ENCODE peak calls at places on chromosomes 3 and 15, in five cellular contexts. U, P, T, O and L are unnamed samples.

GRCh38 chr3:61535826-61536225 is 25.5 kb upstream of the PTPRG start:
- DNase-seq in U (no peak), P (no peak), T (no peak), O (no peak), L (no peak)

GRCh38 chr3:155019576-155019975 is 60.5 kb upstream of the MME start:
- DNase-seq in U (peak; percentile 65), P (no peak), O (no peak), T (no peak), L (no peak)

GRCh38 chr15:23083115-23083514 is 43.7 kb upstream of the TUBGCP5 start:
- DNase-seq in P (no peak), T (no peak), U (no peak), O (no peak), L (no peak)

GRCh38 chr3:61736506-61736905 is 175.1 kb downstream of the PTPRG start:
- DNase-seq in U (no peak), O (no peak), P (no peak), T (no peak), L (no peak)

GRCh38 chr15:86115138-86115801 is 35.6 kb downstream of the AGBL1 start:
- DNase-seq in O (no peak), P (no peak), T (no peak), U (no peak), L (no peak)

GRCh38 chr15:80932989-80933388 is 56.6 kb downstream of the MESD start:
- DNase-seq in P (no peak), U (peak; percentile 32), T (peak; percentile 14), O (no peak), L (no peak)

GRCh38 chr3:172982731-172983364 is 158.2 kb downstream of the SPATA16 start:
- DNase-seq in T (no peak), O (no peak), P (no peak), U (no peak), L (no peak)

GRCh38 chr15:98946301-98947255 is 61.0 kb downstream of the PGPEP1L start:
- DNase-seq in O (no peak), T (peak; percentile 14), P (no peak), U (peak; percentile 56), L (no peak)

GRCh38 chr3:33331414-33331813 is 54.2 kb downstream of the FBXL2 start:
- DNase-seq in T (no peak), U (no peak), P (no peak), O (no peak), L (no peak)

GRCh38 chr3:62710761-62711160 is 164.5 kb downstream of the CADPS start:
- DNase-seq in O (no peak), P (no peak), U (no peak), T (no peak), L (no peak)

GRCh38 chr3:158005391-158006100 is 100.7 kb downstream of the SHOX2 start:
- DNase-seq in T (no peak), U (no peak), P (no peak), O (no peak), L (no peak)

GRCh38 chr3:54433846-54434245 is 311.5 kb downstream of the CACNA2D3 start:
- DNase-seq in T (no peak), P (no peak), O (no peak), U (no peak), L (no peak)

GRCh38 chr3:147396709-147397046 is 9.7 kb downstream of the ZIC4 start:
- DNase-seq in T (no peak), U (no peak), O (no peak), P (no peak), L (no peak)

GRCh38 chr15:78421241-78421994 is 16.6 kb upstream of the IREB2 start:
- DNase-seq in O (no peak), P (no peak), T (no peak), U (peak; percentile 38), L (no peak)

GRCh38 chr15:40763801-40764765 is at the start of gene GCHFR:
- DNase-seq in O (peak; percentile 92), T (peak; percentile 18), P (peak; percentile 77), U (no peak), L (peak; percentile 54)

GRCh38 chr3:187678869-187679268 is 8.7 kb upstream of the SST start:
- DNase-seq in O (no peak), U (peak; percentile 61), P (peak; percentile 60), T (peak; percentile 69), L (no peak)

GRCh38 chr15:55789066-55789660 is 46.2 kb upstream of the PRTG start:
- DNase-seq in T (no peak), U (no peak), O (no peak), P (no peak), L (no peak)

GRCh38 chr3:9020396-9020795 is 57.1 kb upstream of the RAD18 start:
- DNase-seq in O (no peak), P (no peak), T (no peak), U (no peak), L (no peak)

GRCh38 chr15:68187559-68187958 is 17.6 kb downstream of the CALML4 start:
- DNase-seq in O (no peak), U (peak; percentile 59), P (no peak), T (peak; percentile 68), L (no peak)

GRCh38 chr3:47571391-47572165 is 7.1 kb downstream of the CSPG5 start:
- DNase-seq in P (no peak), T (no peak), U (no peak), O (no peak), L (no peak)

GRCh38 chr15:28019594-28020320 is 79.4 kb downstream of the OCA2 start:
- DNase-seq in U (no peak), P (no peak), O (no peak), T (no peak), L (no peak)

GRCh38 chr3:57007513-57008415 is 52.7 kb upstream of the SPATA12 start:
- DNase-seq in P (no peak), U (peak; percentile 83), O (peak; percentile 91), T (peak; percentile 82), L (no peak)

GRCh38 chr3:48694610-48695051 is 8.9 kb upstream of the NCKIPSD start:
- DNase-seq in U (peak; percentile 81), O (peak; percentile 91), T (peak; percentile 79), P (no peak), L (no peak)

GRCh38 chr3:7915356-7915755 is 586.3 kb upstream of the LMCD1 start:
- DNase-seq in U (no peak), T (no peak), P (no peak), O (no peak), L (no peak)

GRCh38 chr3:24640330-24640877 is 145.8 kb upstream of the THRB start:
- DNase-seq in T (peak; percentile 17), O (no peak), U (peak; percentile 23), P (no peak), L (no peak)

GRCh38 chr3:14000556-14000955 is 120.7 kb upstream of the WNT7A start:
- DNase-seq in T (no peak), O (no peak), U (no peak), P (no peak), L (no peak)

GRCh38 chr15:66164788-66165187 is 88.8 kb downstream of the MEGF11 start:
- DNase-seq in O (no peak), U (no peak), T (no peak), P (no peak), L (no peak)

GRCh38 chr3:70111381-70111780 is 111.8 kb downstream of the SAMMSON start:
- DNase-seq in P (no peak), U (no peak), O (no peak), T (no peak), L (no peak)

GRCh38 chr15:50884583-50884982 is 23.9 kb upstream of the AP4E1 start:
- DNase-seq in O (no peak), P (no peak), T (peak; percentile 25), U (peak; percentile 36), L (no peak)

GRCh38 chr3:127959873-127960272 is 44.8 kb downstream of the KBTBD12 start:
- DNase-seq in O (no peak), U (no peak), T (peak; percentile 32), P (peak; percentile 50), L (no peak)

GRCh38 chr3:12471228-12471627 is 13.1 kb upstream of the TSEN2 start:
- DNase-seq in O (no peak), P (no peak), U (no peak), T (no peak), L (no peak)

GRCh38 chr15:64014995-64015394 is 31.3 kb downstream of the DAPK2 start:
- DNase-seq in P (no peak), T (no peak), U (no peak), O (no peak), L (no peak)

GRCh38 chr3:134449277-134449676 is 36.5 kb downstream of the ANAPC13 start:
- DNase-seq in P (no peak), O (no peak), T (peak; percentile 54), U (no peak), L (no peak)

GRCh38 chr3:4270726-4271125 is 32.4 kb upstream of the SETMAR start:
- DNase-seq in O (no peak), P (no peak), U (no peak), T (no peak), L (no peak)

GRCh38 chr3:11258958-11259357 is 13.2 kb upstream of the ATG7 start:
- DNase-seq in P (no peak), U (no peak), O (no peak), T (no peak), L (no peak)
- TF ChIP-seq CTCF in P (no peak), U (no peak), O (no peak), T (peak; percentile 28), L (no peak)

GRCh38 chr3:189907803-189908202 is 212.9 kb downstream of the P3H2 start:
- DNase-seq in P (no peak), T (no peak), U (no peak), O (no peak), L (no peak)

GRCh38 chr3:189902230-189903186 is 218.2 kb downstream of the P3H2 start:
- DNase-seq in T (no peak), O (no peak), U (no peak), P (no peak), L (no peak)

GRCh38 chr3:189900578-189900977 is 220.1 kb downstream of the P3H2 start:
- DNase-seq in P (no peak), T (no peak), U (no peak), O (no peak), L (no peak)

GRCh38 chr3:189901481-189901880 is 219.2 kb downstream of the P3H2 start:
- DNase-seq in U (no peak), P (no peak), O (no peak), T (no peak), L (no peak)

DNA sequence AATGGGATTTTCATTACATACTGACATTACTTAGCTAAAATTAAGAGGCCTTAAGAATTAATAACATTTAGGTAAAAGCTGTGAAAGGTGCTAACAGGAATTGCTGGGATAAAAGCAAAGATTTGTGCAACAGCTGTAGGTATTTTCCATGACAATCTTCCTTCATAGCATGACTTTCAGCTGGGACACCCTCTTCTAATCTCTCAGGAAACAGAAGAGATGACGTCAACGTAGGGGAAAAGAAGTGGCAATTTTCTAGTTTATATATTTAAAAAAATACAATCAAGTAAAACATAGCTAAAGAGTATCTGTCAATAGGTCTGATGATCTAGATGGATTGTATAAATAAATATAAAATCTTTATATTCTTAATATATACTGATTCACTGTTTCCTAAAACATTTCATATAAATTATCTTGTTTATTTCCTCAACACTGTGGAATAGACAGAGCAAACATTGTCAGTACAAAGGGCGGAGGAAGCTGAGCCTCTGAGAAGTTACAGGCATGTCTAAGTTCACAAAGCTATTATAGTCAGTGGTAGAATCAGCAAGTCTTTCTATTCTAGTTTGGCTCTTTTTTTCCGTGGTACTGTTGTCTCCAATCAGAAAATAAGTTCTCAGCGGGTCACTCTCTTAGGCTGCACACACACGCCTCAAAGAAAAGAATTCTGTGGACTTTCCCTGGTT is 217.0 kb downstream of the P3H2 start:
- DNase-seq in U (no peak), T (no peak), P (no peak), O (no peak), L (no peak)
- TF ChIP-seq CTCF in U (no peak), T (no peak), P (no peak), O (no peak), L (no peak)

GRCh38 chr3:149291178-149291577 is 42.3 kb downstream of the TM4SF18 start:
- DNase-seq in O (no peak), U (no peak), P (no peak), T (no peak), L (no peak)
- TF ChIP-seq CTCF in O (no peak), U (peak; percentile 42), P (peak; percentile 53), T (peak; percentile 77), L (peak; percentile 52)

GRCh38 chr3:160163259-160163878 is 61.9 kb upstream of the C3orf80 start:
- DNase-seq in P (no peak), O (no peak), U (no peak), T (no peak), L (no peak)
- TF ChIP-seq CTCF in P (peak; percentile 37), O (no peak), U (peak; percentile 24), T (peak; percentile 39), L (no peak)